ENCODE peak calls at places on chromosome 5, in five cellular contexts. N, I, P, Z and U are unnamed samples.

GRCh38 chr5:60842859-60843692 is 993 bp downstream of the ELOVL7 start:
- DNase-seq in P (no peak), I (no peak), Z (no peak), N (no peak), U (no peak)

GRCh38 chr5:42494414-42494813 is 71.2 kb downstream of the GHR start:
- DNase-seq in P (peak; percentile 47), N (no peak), I (no peak), Z (no peak), U (peak; percentile 24)

GRCh38 chr5:144487761-144488160 is 317.1 kb downstream of the KCTD16 start:
- DNase-seq in Z (no peak), N (no peak), I (no peak), P (no peak), U (peak; percentile 19)

GRCh38 chr5:102700126-102700851 is 54.8 kb upstream of the PAM start:
- DNase-seq in N (no peak), I (no peak), Z (no peak), P (no peak), U (no peak)

GRCh38 chr5:150626853-150627276 is 13.6 kb upstream of the SYNPO start:
- DNase-seq in I (no peak), Z (no peak), P (peak; percentile 55), N (no peak), U (peak; percentile 35)

GRCh38 chr5:68533571-68534051 is 318.1 kb downstream of the PIK3R1 start:
- DNase-seq in Z (no peak), P (no peak), N (no peak), I (peak; percentile 79), U (no peak)

GRCh38 chr5:181164076-181164952 is 16.9 kb downstream of the OR2V2 start:
- DNase-seq in Z (no peak), I (peak; percentile 41), N (no peak), P (no peak), U (no peak)

GRCh38 chr5:1931590-1932138 is 48.9 kb upstream of the IRX4 start:
- DNase-seq in N (no peak), P (no peak), I (no peak), Z (no peak), U (no peak)

GRCh38 chr5:5665225-5666075 is 243.0 kb downstream of the ICE1 start:
- DNase-seq in I (no peak), P (no peak), Z (no peak), N (no peak), U (no peak)

GRCh38 chr5:59317023-59317771 is 576.3 kb downstream of the PDE4D start:
- DNase-seq in N (no peak), Z (no peak), I (peak; percentile 52), P (peak; percentile 39), U (peak; percentile 10)

GRCh38 chr5:128213340-128213739 is 129.8 kb downstream of the SLC12A2 start:
- DNase-seq in I (peak; percentile 71), P (peak; percentile 89), N (no peak), Z (no peak), U (peak; percentile 84)

GRCh38 chr5:57495285-57495684 is 12.7 kb upstream of the ACTBL2 start:
- DNase-seq in I (no peak), N (no peak), P (no peak), Z (no peak), U (no peak)

GRCh38 chr5:133333561-133334150 is 278.7 kb downstream of the FSTL4 start:
- DNase-seq in Z (peak; percentile 39), I (no peak), N (no peak), P (no peak), U (no peak)

GRCh38 chr5:51099173-51099853 is 283.9 kb upstream of the ISL1 start:
- DNase-seq in I (no peak), N (no peak), P (no peak), Z (no peak), U (no peak)

GRCh38 chr5:157172408-157172807 is 6.3 kb upstream of the GARIN3 start:
- DNase-seq in I (no peak), Z (peak; percentile 77), N (no peak), P (no peak), U (no peak)

GRCh38 chr5:170522211-170523128 is 18.6 kb downstream of the KCNIP1 start:
- DNase-seq in P (no peak), I (peak; percentile 48), N (no peak), Z (no peak), U (peak; percentile 30)

GRCh38 chr5:41219655-41220269 is 6.4 kb upstream of the C6 start:
- DNase-seq in P (peak; percentile 6), N (no peak), Z (no peak), I (no peak), U (no peak)

GRCh38 chr5:37810311-37810710 is 29.5 kb downstream of the GDNF start:
- DNase-seq in N (no peak), Z (no peak), I (no peak), P (no peak), U (no peak)

GRCh38 chr5:134648425-134649162 is at the start of gene SEC24A:
- DNase-seq in N (peak; percentile 59), Z (peak; percentile 97), P (peak; percentile 86), I (peak; percentile 90), U (peak; percentile 88)

GRCh38 chr5:180815241-180816031 is 12.8 kb upstream of the MGAT1 start:
- DNase-seq in N (no peak), Z (no peak), P (no peak), I (no peak), U (no peak)

GRCh38 chr5:150625164-150625535 is 15.3 kb upstream of the SYNPO start:
- DNase-seq in Z (peak; percentile 85), P (no peak), N (no peak), I (no peak), U (no peak)

GRCh38 chr5:18744990-18745590 is 1110.8 kb downstream of the TAF11L14 start:
- DNase-seq in P (no peak), I (no peak), Z (peak; percentile 72), N (no peak), U (no peak)

GRCh38 chr5:2486373-2486772 is 265.1 kb downstream of the IRX2 start:
- DNase-seq in I (no peak), P (no peak), N (no peak), Z (no peak), U (no peak)

GRCh38 chr5:175557778-175558177 is 79.4 kb downstream of the SFXN1 start:
- DNase-seq in N (no peak), I (no peak), Z (no peak), P (no peak), U (no peak)

GRCh38 chr5:75509956-75510355 is 1.5 kb downstream of the CERT1 start:
- DNase-seq in N (peak; percentile 1), Z (no peak), I (no peak), P (peak; percentile 78), U (peak; percentile 81)

GRCh38 chr5:4095918-4096630 is 500.4 kb downstream of the IRX1 start:
- DNase-seq in Z (no peak), P (no peak), I (no peak), N (no peak), U (no peak)

GRCh38 chr5:148290271-148291195 is 21.7 kb upstream of the SPINK7 start:
- DNase-seq in Z (no peak), P (peak; percentile 43), I (peak; percentile 13), N (no peak), U (peak; percentile 29)

DNA sequence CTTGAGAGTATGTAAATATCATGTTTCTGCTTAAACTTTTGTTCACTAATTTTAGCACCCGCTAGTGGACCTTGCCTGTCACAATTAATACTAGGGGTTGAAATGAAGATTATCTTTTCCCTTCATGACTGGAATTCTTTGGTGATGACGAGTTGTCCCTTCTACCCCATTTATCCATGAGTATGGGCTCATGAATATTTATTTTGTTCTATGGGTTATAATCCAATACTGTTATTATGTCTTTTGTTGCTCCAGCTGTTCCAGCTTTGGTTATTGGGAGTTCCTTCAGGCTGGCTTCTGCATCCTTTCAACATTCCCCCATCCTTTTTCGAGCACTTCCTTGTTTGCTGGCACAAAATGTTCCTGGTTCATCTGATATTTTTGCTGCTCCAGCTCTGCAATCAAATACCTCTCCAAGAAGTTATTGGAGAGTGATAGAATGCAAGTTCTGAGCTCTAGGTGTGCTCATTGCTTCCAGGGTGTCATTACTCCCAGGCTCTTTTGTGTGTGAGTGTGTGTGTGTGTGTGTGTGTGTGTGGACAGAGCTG is 19.7 kb upstream of the ARHGEF28 start:
- DNase-seq in I (peak; percentile 64), P (no peak), N (no peak), Z (no peak), U (peak; percentile 13)
- TF ChIP-seq CTCF in I (peak; percentile 14), P (no peak), N (peak; percentile 4), Z (no peak), U (no peak)

GRCh38 chr5:108295588-108296368 is 86.1 kb downstream of the FBXL17 start:
- DNase-seq in N (no peak), P (peak; percentile 73), Z (no peak), I (peak; percentile 19), U (peak; percentile 57)

GRCh38 chr5:108303086-108303485 is 78.8 kb downstream of the FBXL17 start:
- DNase-seq in N (no peak), I (no peak), Z (no peak), P (no peak), U (no peak)

DNA sequence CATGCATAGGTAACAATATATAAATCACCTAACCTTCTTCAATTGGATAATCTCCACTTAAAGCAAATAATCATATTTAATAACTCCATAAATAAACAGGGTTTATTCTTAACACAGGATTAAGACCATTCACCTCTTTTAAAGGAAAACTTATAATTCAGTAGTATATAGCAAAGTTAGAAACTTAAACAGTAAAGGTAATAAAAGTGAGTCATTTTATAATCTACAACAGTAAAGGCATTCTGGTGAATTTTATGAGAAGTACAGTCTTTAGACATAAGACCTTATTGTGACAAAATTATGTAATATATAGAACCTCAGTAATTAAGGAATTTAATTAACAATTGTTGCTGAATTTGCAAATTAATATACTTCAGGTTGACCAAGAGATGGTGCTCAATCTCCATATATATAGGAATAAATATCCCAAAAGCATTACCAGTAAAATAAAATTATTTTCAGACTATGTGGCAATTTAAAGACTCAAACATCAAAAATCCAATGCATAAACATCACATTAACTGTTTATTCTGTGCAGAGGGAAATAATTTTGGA is 84.8 kb downstream of the FBXL17 start:
- DNase-seq in I (no peak), N (no peak), P (no peak), Z (no peak), U (no peak)
- TF ChIP-seq CTCF in I (no peak), N (no peak), P (no peak), Z (no peak), U (no peak)

DNA sequence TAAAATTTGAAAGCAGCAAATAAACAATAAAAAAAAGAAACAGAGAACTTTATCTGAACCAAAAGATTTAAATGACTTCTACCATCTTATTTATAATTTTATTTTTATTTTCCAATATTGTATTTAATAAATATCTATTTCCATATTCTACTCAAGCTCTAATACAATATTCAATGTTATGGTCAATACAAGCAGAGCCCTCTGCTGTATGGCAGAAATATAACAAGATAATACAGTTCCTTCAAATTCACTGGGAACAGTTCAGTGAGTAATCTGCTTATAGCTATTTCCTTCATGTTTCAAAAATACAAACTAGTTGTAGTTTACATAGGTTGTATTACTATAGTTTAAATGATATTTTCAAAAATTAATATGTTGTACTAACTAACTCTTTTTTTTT is 332.7 kb downstream of the PRDM9 start:
- DNase-seq in Z (no peak), N (no peak), I (no peak), P (peak; percentile 0), U (peak; percentile 0)
- TF ChIP-seq CTCF in Z (no peak), N (no peak), I (peak; percentile 45), P (no peak), U (no peak)

GRCh38 chr5:168364151-168364661 is 72.8 kb downstream of the WWC1 start:
- DNase-seq in I (no peak), N (no peak), Z (no peak), P (no peak), U (no peak)

GRCh38 chr5:168366124-168366523 is 74.7 kb downstream of the WWC1 start:
- DNase-seq in I (peak; percentile 7), P (peak; percentile 79), Z (no peak), N (peak; percentile 63), U (peak; percentile 53)

GRCh38 chr5:168364738-168365550 is 73.5 kb downstream of the WWC1 start:
- DNase-seq in Z (no peak), I (no peak), P (peak; percentile 42), N (no peak), U (peak; percentile 2)

GRCh38 chr5:168368854-168369253 is 77.4 kb downstream of the WWC1 start:
- DNase-seq in P (no peak), I (no peak), N (no peak), Z (no peak), U (no peak)

GRCh38 chr5:168365581-168366081 is 74.2 kb downstream of the WWC1 start:
- DNase-seq in N (no peak), Z (no peak), P (peak; percentile 50), I (no peak), U (peak; percentile 71)
- TF ChIP-seq CTCF in N (peak; percentile 17), Z (no peak), P (peak; percentile 20), I (no peak), U (peak; percentile 8)